ENCODE peak calls at places on chromosomes 1 and 21, in nine cellular contexts. One of them, this sample, is unnamed.
A peak's percentile ranks its signal among the peaks of the same experiment; 100 is the strongest.

GRCh38 chr21:18499761-18500376 is 96.3 kb upstream of the TMPRSS15 start:
- DNase-seq in right atrium auricular region: no peak
- DNase-seq in CD8-positive, alpha-beta T cell: peak; percentile 17
- DNase-seq in body of pancreas: peak; percentile 44
- DNase-seq in left ventricle myocardium inferior: peak; percentile 12
- DNase-seq in HepG2: peak; percentile 21
- DNase-seq in ascending aorta: no peak
- DNase-seq in mesenchymal stem cell: peak; percentile 53
- DNase-seq in vagina: no peak
- DNase-seq in this sample: no peak

GRCh38 chr1:159560599-159560998 is 24.8 kb upstream of the OR10J5 start:
- DNase-seq in right atrium auricular region: no peak
- DNase-seq in CD8-positive, alpha-beta T cell: no peak
- DNase-seq in body of pancreas: no peak
- DNase-seq in left ventricle myocardium inferior: no peak
- DNase-seq in HepG2: no peak
- DNase-seq in ascending aorta: no peak
- DNase-seq in mesenchymal stem cell: no peak
- DNase-seq in vagina: no peak
- DNase-seq in this sample: no peak

GRCh38 chr21:42164818-42165217 is 54.1 kb upstream of the ABCG1 start:
- DNase-seq in right atrium auricular region: no peak
- DNase-seq in CD8-positive, alpha-beta T cell: no peak
- DNase-seq in body of pancreas: no peak
- DNase-seq in left ventricle myocardium inferior: no peak
- DNase-seq in HepG2: no peak
- DNase-seq in ascending aorta: no peak
- DNase-seq in mesenchymal stem cell: no peak
- DNase-seq in vagina: no peak
- DNase-seq in this sample: no peak

GRCh38 chr1:230808268-230808872 is 60.0 kb downstream of the C1orf198 start:
- DNase-seq in right atrium auricular region: peak; percentile 50
- DNase-seq in CD8-positive, alpha-beta T cell: no peak
- DNase-seq in body of pancreas: no peak
- DNase-seq in left ventricle myocardium inferior: no peak
- DNase-seq in HepG2: no peak
- DNase-seq in ascending aorta: no peak
- DNase-seq in mesenchymal stem cell: no peak
- DNase-seq in vagina: peak; percentile 58
- DNase-seq in this sample: no peak

GRCh38 chr1:213989071-213989739 is 1.4 kb downstream of the PROX1 start:
- DNase-seq in right atrium auricular region: no peak
- DNase-seq in CD8-positive, alpha-beta T cell: no peak
- DNase-seq in body of pancreas: no peak
- DNase-seq in left ventricle myocardium inferior: no peak
- DNase-seq in HepG2: peak; percentile 70
- DNase-seq in ascending aorta: no peak
- DNase-seq in mesenchymal stem cell: no peak
- DNase-seq in vagina: no peak
- DNase-seq in this sample: no peak

GRCh38 chr1:60436148-60436547 is 362.6 kb upstream of the C1orf87 start:
- DNase-seq in right atrium auricular region: no peak
- DNase-seq in CD8-positive, alpha-beta T cell: no peak
- DNase-seq in body of pancreas: no peak
- DNase-seq in left ventricle myocardium inferior: no peak
- DNase-seq in HepG2: no peak
- DNase-seq in ascending aorta: no peak
- DNase-seq in mesenchymal stem cell: no peak
- DNase-seq in vagina: no peak
- DNase-seq in this sample: no peak

GRCh38 chr1:26279598-26280332 is at the start of gene SH3BGRL3:
- DNase-seq in right atrium auricular region: peak; percentile 90
- DNase-seq in CD8-positive, alpha-beta T cell: peak; percentile 84
- DNase-seq in body of pancreas: peak; percentile 93
- DNase-seq in left ventricle myocardium inferior: peak; percentile 92
- DNase-seq in HepG2: peak; percentile 55
- DNase-seq in ascending aorta: peak; percentile 64
- DNase-seq in mesenchymal stem cell: peak; percentile 89
- DNase-seq in vagina: no peak
- DNase-seq in this sample: peak; percentile 24

GRCh38 chr1:114668784-114669561 is 876 bp downstream of the DENND2C start:
- DNase-seq in right atrium auricular region: no peak
- DNase-seq in CD8-positive, alpha-beta T cell: no peak
- DNase-seq in body of pancreas: peak; percentile 22
- DNase-seq in left ventricle myocardium inferior: no peak
- DNase-seq in HepG2: peak; percentile 37
- DNase-seq in ascending aorta: no peak
- DNase-seq in mesenchymal stem cell: peak; percentile 5
- DNase-seq in vagina: no peak
- DNase-seq in this sample: no peak

GRCh38 chr1:109391161-109391556 is 6.6 kb downstream of the SORT1 start:
- DNase-seq in right atrium auricular region: no peak
- DNase-seq in CD8-positive, alpha-beta T cell: no peak
- DNase-seq in body of pancreas: no peak
- DNase-seq in left ventricle myocardium inferior: no peak
- DNase-seq in HepG2: no peak
- DNase-seq in ascending aorta: no peak
- DNase-seq in mesenchymal stem cell: peak; percentile 29
- DNase-seq in vagina: no peak
- DNase-seq in this sample: no peak

GRCh38 chr21:43624343-43624742 is 34.9 kb downstream of the HSF2BP start:
- DNase-seq in right atrium auricular region: no peak
- DNase-seq in CD8-positive, alpha-beta T cell: no peak
- DNase-seq in body of pancreas: no peak
- DNase-seq in left ventricle myocardium inferior: no peak
- DNase-seq in HepG2: no peak
- DNase-seq in ascending aorta: no peak
- DNase-seq in mesenchymal stem cell: no peak
- DNase-seq in vagina: no peak
- DNase-seq in this sample: no peak

GRCh38 chr21:43631411-43632107 is 27.7 kb downstream of the HSF2BP start:
- DNase-seq in right atrium auricular region: no peak
- DNase-seq in CD8-positive, alpha-beta T cell: no peak
- DNase-seq in body of pancreas: no peak
- DNase-seq in left ventricle myocardium inferior: no peak
- DNase-seq in HepG2: no peak
- DNase-seq in ascending aorta: no peak
- DNase-seq in mesenchymal stem cell: no peak
- DNase-seq in vagina: no peak
- DNase-seq in this sample: no peak

GRCh38 chr21:43626390-43626789 is 32.9 kb downstream of the HSF2BP start:
- DNase-seq in right atrium auricular region: no peak
- DNase-seq in CD8-positive, alpha-beta T cell: no peak
- DNase-seq in body of pancreas: no peak
- DNase-seq in left ventricle myocardium inferior: no peak
- DNase-seq in HepG2: no peak
- DNase-seq in ascending aorta: no peak
- DNase-seq in mesenchymal stem cell: peak; percentile 58
- DNase-seq in vagina: no peak
- DNase-seq in this sample: no peak

GRCh38 chr21:43623588-43623987 is 35.7 kb downstream of the HSF2BP start:
- DNase-seq in right atrium auricular region: no peak
- DNase-seq in CD8-positive, alpha-beta T cell: no peak
- DNase-seq in body of pancreas: no peak
- DNase-seq in left ventricle myocardium inferior: no peak
- DNase-seq in HepG2: no peak
- DNase-seq in ascending aorta: no peak
- DNase-seq in mesenchymal stem cell: no peak
- DNase-seq in vagina: no peak
- DNase-seq in this sample: no peak

GRCh38 chr21:43627527-43627926 is 31.8 kb downstream of the HSF2BP start:
- DNase-seq in right atrium auricular region: no peak
- DNase-seq in CD8-positive, alpha-beta T cell: no peak
- DNase-seq in body of pancreas: no peak
- DNase-seq in left ventricle myocardium inferior: no peak
- DNase-seq in HepG2: no peak
- DNase-seq in ascending aorta: no peak
- DNase-seq in mesenchymal stem cell: no peak
- DNase-seq in vagina: no peak
- DNase-seq in this sample: no peak
- H3K27ac ChIP-seq in right atrium auricular region: no peak overlapping the region
- H3K27ac ChIP-seq in CD8-positive, alpha-beta T cell: no peak overlapping the region
- H3K27ac ChIP-seq in body of pancreas: no peak overlapping the region
- H3K27ac ChIP-seq in left ventricle myocardium inferior: no peak overlapping the region
- H3K27ac ChIP-seq in HepG2: no peak overlapping the region
- H3K27ac ChIP-seq in ascending aorta: no peak overlapping the region
- H3K27ac ChIP-seq in mesenchymal stem cell: no peak overlapping the region
- H3K27ac ChIP-seq in vagina: no peak overlapping the region
- H3K27ac ChIP-seq in this sample: no peak overlapping the region

DNA sequence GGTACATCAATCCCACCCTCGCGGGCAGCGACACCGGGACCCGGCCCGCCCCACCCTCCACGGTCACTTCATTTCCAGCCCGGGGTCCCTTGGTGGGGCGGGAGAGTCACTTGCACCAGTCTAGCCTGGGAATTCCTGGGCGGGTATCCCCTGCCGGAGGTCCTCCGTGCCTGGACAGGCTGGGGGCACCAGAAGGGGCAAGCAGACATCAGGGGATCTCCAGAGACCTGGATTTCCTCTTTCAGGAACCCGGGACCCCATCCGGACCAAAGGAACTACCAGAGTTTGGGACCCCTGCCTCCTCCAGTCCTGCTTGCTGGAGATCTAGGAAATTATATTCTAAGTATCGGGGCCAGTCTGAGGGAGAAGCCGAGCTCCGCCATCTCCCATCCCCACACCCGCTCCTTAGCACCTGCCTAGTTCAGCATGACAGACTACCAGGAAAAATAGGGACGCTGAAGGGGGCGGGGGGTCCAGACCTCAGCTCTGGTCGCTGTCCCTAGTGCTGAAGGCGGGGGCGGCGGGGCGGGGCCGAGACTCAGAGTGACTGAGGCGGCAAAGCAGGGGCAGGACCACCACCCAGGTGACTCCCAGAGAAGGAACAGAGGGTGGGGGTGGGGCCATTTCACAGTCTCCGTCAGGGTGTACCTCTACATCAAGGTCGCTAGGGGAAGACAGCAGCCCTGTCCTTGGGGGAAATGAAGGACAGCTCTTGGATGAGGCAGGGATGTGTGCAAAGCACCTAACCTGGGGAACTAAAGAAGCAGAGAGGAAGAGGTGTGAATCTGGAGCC is 829 bp downstream of the HCN3 start:
- DNase-seq in right atrium auricular region: no peak
- DNase-seq in CD8-positive, alpha-beta T cell: peak; percentile 87
- DNase-seq in body of pancreas: peak; percentile 56
- DNase-seq in left ventricle myocardium inferior: peak; percentile 50
- DNase-seq in HepG2: peak; percentile 51
- DNase-seq in ascending aorta: no peak
- DNase-seq in mesenchymal stem cell: peak; percentile 46
- DNase-seq in vagina: no peak
- DNase-seq in this sample: no peak
- H3K27ac ChIP-seq in right atrium auricular region: peak overlapping the region; percentile 63
- H3K27ac ChIP-seq in CD8-positive, alpha-beta T cell: no peak overlapping the region
- H3K27ac ChIP-seq in body of pancreas: peak overlapping the region; percentile 28
- H3K27ac ChIP-seq in left ventricle myocardium inferior: peak overlapping the region; percentile 76
- H3K27ac ChIP-seq in HepG2: peak overlapping the region; percentile 38
- H3K27ac ChIP-seq in ascending aorta: peak overlapping the region; percentile 64
- H3K27ac ChIP-seq in mesenchymal stem cell: no peak overlapping the region
- H3K27ac ChIP-seq in vagina: peak overlapping the region; percentile 61
- H3K27ac ChIP-seq in this sample: no peak overlapping the region

GRCh38 chr1:12343823-12344487 is 114.1 kb downstream of the VPS13D start:
- DNase-seq in right atrium auricular region: no peak
- DNase-seq in CD8-positive, alpha-beta T cell: no peak
- DNase-seq in body of pancreas: no peak
- DNase-seq in left ventricle myocardium inferior: no peak
- DNase-seq in HepG2: no peak
- DNase-seq in ascending aorta: no peak
- DNase-seq in mesenchymal stem cell: no peak
- DNase-seq in vagina: no peak
- DNase-seq in this sample: no peak
- H3K27ac ChIP-seq in right atrium auricular region: peak overlapping the region; percentile 57
- H3K27ac ChIP-seq in CD8-positive, alpha-beta T cell: no peak overlapping the region
- H3K27ac ChIP-seq in body of pancreas: peak overlapping the region; percentile 38
- H3K27ac ChIP-seq in left ventricle myocardium inferior: peak overlapping the region; percentile 80
- H3K27ac ChIP-seq in HepG2: no peak overlapping the region
- H3K27ac ChIP-seq in ascending aorta: peak overlapping the region; percentile 70
- H3K27ac ChIP-seq in mesenchymal stem cell: no peak overlapping the region
- H3K27ac ChIP-seq in vagina: peak overlapping the region; percentile 60
- H3K27ac ChIP-seq in this sample: no peak overlapping the region

GRCh38 chr1:199404191-199404590 is 623.3 kb upstream of the NR5A2 start:
- DNase-seq in right atrium auricular region: no peak
- DNase-seq in CD8-positive, alpha-beta T cell: no peak
- DNase-seq in body of pancreas: no peak
- DNase-seq in left ventricle myocardium inferior: no peak
- DNase-seq in HepG2: no peak
- DNase-seq in ascending aorta: no peak
- DNase-seq in mesenchymal stem cell: no peak
- DNase-seq in vagina: no peak
- DNase-seq in this sample: peak; percentile 7

GRCh38 chr1:199403421-199404116 is 623.9 kb upstream of the NR5A2 start:
- DNase-seq in right atrium auricular region: no peak
- DNase-seq in CD8-positive, alpha-beta T cell: no peak
- DNase-seq in body of pancreas: no peak
- DNase-seq in left ventricle myocardium inferior: no peak
- DNase-seq in HepG2: no peak
- DNase-seq in ascending aorta: no peak
- DNase-seq in mesenchymal stem cell: peak; percentile 8
- DNase-seq in vagina: no peak
- DNase-seq in this sample: peak; percentile 58

GRCh38 chr1:199396456-199396855 is 631.1 kb upstream of the NR5A2 start:
- DNase-seq in right atrium auricular region: no peak
- DNase-seq in CD8-positive, alpha-beta T cell: no peak
- DNase-seq in body of pancreas: no peak
- DNase-seq in left ventricle myocardium inferior: no peak
- DNase-seq in HepG2: no peak
- DNase-seq in ascending aorta: no peak
- DNase-seq in mesenchymal stem cell: no peak
- DNase-seq in vagina: no peak
- DNase-seq in this sample: no peak

GRCh38 chr1:199404976-199405375 is 622.5 kb upstream of the NR5A2 start:
- DNase-seq in right atrium auricular region: no peak
- DNase-seq in CD8-positive, alpha-beta T cell: no peak
- DNase-seq in body of pancreas: no peak
- DNase-seq in left ventricle myocardium inferior: no peak
- DNase-seq in HepG2: no peak
- DNase-seq in ascending aorta: no peak
- DNase-seq in mesenchymal stem cell: peak; percentile 10
- DNase-seq in vagina: no peak
- DNase-seq in this sample: peak; percentile 7

DNA sequence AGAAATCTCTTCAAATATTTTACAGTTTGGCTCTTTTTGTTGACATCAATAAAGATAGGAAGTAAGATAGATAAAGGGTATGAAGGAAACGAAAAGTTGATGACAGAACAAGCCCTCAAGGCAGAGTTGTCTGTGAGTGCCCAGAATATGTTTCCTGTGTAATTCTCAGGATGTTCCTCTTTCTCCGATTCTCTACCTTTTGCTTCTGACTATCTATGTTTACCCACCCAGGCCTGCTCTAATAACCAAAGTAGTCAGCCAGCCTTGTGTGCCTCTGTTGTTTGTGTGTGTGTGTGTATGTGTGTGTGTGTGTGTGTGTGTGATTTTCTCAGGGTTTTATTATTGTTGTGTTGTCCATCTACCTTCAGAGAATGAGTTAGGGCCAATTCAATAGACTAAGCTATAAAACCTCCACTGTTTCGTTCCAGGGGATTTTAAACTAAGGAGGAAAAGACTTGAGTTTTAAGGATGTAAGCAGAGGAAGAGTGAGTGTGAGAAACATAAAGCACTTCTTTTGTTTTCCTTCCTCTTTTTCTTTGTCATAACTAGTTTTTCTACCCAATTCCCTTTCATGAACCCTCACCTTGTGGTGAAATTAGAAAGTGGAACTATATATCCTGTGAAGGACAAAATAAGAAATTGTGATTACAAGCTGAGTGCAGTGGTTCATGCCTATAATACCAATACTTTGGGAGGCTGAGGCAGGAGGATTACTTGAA is 627.4 kb upstream of the NR5A2 start:
- DNase-seq in right atrium auricular region: no peak
- DNase-seq in CD8-positive, alpha-beta T cell: no peak
- DNase-seq in body of pancreas: no peak
- DNase-seq in left ventricle myocardium inferior: no peak
- DNase-seq in HepG2: no peak
- DNase-seq in ascending aorta: no peak
- DNase-seq in mesenchymal stem cell: no peak
- DNase-seq in vagina: no peak
- DNase-seq in this sample: no peak
- H3K27ac ChIP-seq in right atrium auricular region: no peak overlapping the region
- H3K27ac ChIP-seq in CD8-positive, alpha-beta T cell: no peak overlapping the region
- H3K27ac ChIP-seq in body of pancreas: no peak overlapping the region
- H3K27ac ChIP-seq in left ventricle myocardium inferior: no peak overlapping the region
- H3K27ac ChIP-seq in HepG2: no peak overlapping the region
- H3K27ac ChIP-seq in ascending aorta: no peak overlapping the region
- H3K27ac ChIP-seq in mesenchymal stem cell: no peak overlapping the region
- H3K27ac ChIP-seq in vagina: no peak overlapping the region
- H3K27ac ChIP-seq in this sample: no peak overlapping the region